ENCODE peak calls at places on chromosomes 6 and 20, in seven cellular contexts. K is prostate gland, Z is IMR-90, R is right lobe of liver, A is upper lobe of left lung, U is H1, E is ovary. S is an unnamed sample. For H3K36me3, the result is how much of the 10 kb centered on the place peaks cover.

GRCh38 chr20:22394583-22394982 is 189.8 kb downstream of the FOXA2 start:
- DNase-seq in U (no peak), K (no peak), R (no peak), E (no peak), A (no peak), Z (no peak), S (no peak)

GRCh38 chr6:71383476-71383875 is 94.9 kb downstream of the OGFRL1 start:
- DNase-seq in U (no peak), E (no peak), R (no peak), K (no peak), Z (no peak), A (no peak), S (no peak)

GRCh38 chr20:35511814-35512420 is 17.5 kb downstream of the C20orf173 start:
- DNase-seq in Z (peak), A (no peak), E (no peak), U (no peak), R (no peak), K (no peak), S (peak)

GRCh38 chr20:445514-446336 is 16.6 kb downstream of the TBC1D20 start:
- DNase-seq in A (no peak), E (no peak), K (no peak), R (no peak), Z (no peak), U (no peak), S (no peak)

GRCh38 chr20:17202668-17203067 is 24.2 kb upstream of the PCSK2 start:
- DNase-seq in K (no peak), U (no peak), Z (no peak), A (no peak), E (peak), R (no peak), S (no peak)

GRCh38 chr20:35327074-35327976 is 35.1 kb upstream of the FAM83C start:
- DNase-seq in Z (peak), E (no peak), A (no peak), R (peak), U (no peak), K (no peak), S (peak)

GRCh38 chr6:125170376-125170775 is 16.8 kb downstream of the TPD52L1 start:
- DNase-seq in E (no peak), A (no peak), Z (peak), K (no peak), R (no peak), U (no peak), S (no peak)

GRCh38 chr6:46221221-46221793 is 50.5 kb upstream of the ENPP5 start:
- DNase-seq in A (no peak), K (no peak), U (no peak), Z (peak), E (no peak), R (no peak), S (no peak)

GRCh38 chr6:116556065-116556464 is 2.5 kb downstream of the CALHM4 start:
- DNase-seq in R (no peak), K (no peak), A (no peak), U (no peak), E (no peak), Z (peak), S (no peak)

GRCh38 chr6:85569323-85569722 is 24.3 kb downstream of the SNX14 start:
- DNase-seq in Z (peak), U (no peak), A (no peak), K (no peak), E (no peak), R (no peak), S (no peak)

GRCh38 chr6:126905917-126906316 is 212.6 kb upstream of the RSPO3 start:
- DNase-seq in A (no peak), Z (no peak), R (no peak), U (no peak), E (no peak), K (no peak), S (no peak)

GRCh38 chr20:24034820-24035219 is 46.2 kb upstream of the GGTLC1 start:
- DNase-seq in Z (no peak), R (peak), A (no peak), K (peak), E (no peak), U (no peak), S (no peak)

GRCh38 chr6:111723412-111723970 is 117.8 kb upstream of the TRAF3IP2 start:
- DNase-seq in E (no peak), U (no peak), Z (no peak), R (no peak), K (no peak), A (no peak), S (no peak)

GRCh38 chr6:35088281-35089215 is 52.6 kb downstream of the TCP11 start:
- DNase-seq in U (no peak), E (no peak), A (no peak), K (no peak), Z (no peak), R (no peak), S (no peak)

GRCh38 chr6:35139924-35140524 is 1.1 kb downstream of the TCP11 start:
- DNase-seq in A (no peak), U (no peak), Z (peak), E (peak), K (peak), R (peak), S (peak)

GRCh38 chr6:149487316-149487715 is 2.5 kb upstream of the ZC3H12D start:
- DNase-seq in U (no peak), R (no peak), A (no peak), K (no peak), Z (no peak), E (no peak), S (no peak)

DNA sequence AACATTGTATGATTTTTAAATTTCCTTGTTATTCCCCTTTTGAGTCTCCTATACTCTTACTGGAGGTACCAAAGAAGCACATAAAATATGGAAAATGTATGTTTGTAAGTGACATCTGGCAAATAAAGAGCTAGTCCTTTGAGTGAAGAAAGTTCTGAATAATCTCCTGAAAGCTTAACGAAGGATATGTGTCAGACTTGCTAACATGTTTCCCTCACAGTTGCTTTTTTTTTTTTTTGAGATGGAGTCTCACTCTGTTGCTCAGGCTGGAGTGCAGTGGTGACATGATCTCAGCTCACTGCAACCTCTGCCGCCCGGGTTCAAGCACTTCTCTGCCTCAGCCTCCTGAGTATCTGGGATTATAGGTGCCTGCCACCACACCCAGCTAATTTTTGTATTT is 63.6 kb downstream of the STK4 start:
- DNase-seq in K (no peak), E (no peak), A (no peak), Z (no peak), R (no peak), U (no peak), S (no peak)
- H3K36me3 ChIP-seq in K (under half), E (under half), A (under half), Z (under half), R (under half), U (under half), S (under half)

GRCh38 chr20:61973515-61974356 is 91.9 kb downstream of the TAF4 start:
- DNase-seq in K (no peak), E (no peak), U (no peak), Z (no peak), A (no peak), R (no peak), S (no peak)
- TF ChIP-seq CTCF in K (no peak), E (no peak), U (peak), Z (no peak), A (no peak), R (no peak), S (no peak)

GRCh38 chr6:30556006-30556713 is at the start of gene GNL1:
- DNase-seq in R (peak), A (peak), E (peak), U (peak), K (peak), Z (peak), S (peak)
- TF ChIP-seq POLR2A in R (peak), A (no peak), E (peak), U (no peak), K (peak), Z (peak), S (no peak)

DNA sequence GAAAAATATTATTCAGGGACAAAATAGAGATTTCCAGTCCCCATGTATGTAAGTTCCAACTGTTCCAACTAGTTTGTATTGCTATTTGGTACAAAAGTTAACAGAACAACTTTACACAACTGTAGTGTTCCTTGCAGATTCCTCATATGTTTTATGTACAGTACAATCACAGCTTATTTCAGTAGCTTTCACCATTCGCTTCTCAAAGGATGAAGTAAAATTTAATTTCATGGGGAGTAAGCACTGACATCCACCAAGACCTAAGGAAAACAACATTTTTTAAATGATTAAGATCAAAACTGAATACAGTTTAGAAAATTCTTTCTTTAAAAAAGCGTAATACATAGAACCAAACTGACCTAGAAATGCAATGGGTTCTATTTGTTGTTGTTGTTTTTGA is 24.6 kb downstream of the ZNF217 start:
- DNase-seq in K (no peak), U (no peak), E (no peak), A (no peak), R (no peak), Z (no peak), S (no peak)
- H3K36me3 ChIP-seq in K (under half), U (half or more), E (under half), A (half or more), R (under half), Z (half or more), S (half or more)

GRCh38 chr6:133532908-133533307 is 291.8 kb downstream of the EYA4 start:
- DNase-seq in Z (no peak), K (no peak), E (no peak), U (no peak), A (no peak), R (no peak), S (no peak)
- TF ChIP-seq CTCF in Z (no peak), K (no peak), E (no peak), U (no peak), A (no peak), R (no peak), S (no peak)

GRCh38 chr20:62815066-62815991 is 1.5 kb upstream of the COL9A3 start:
- DNase-seq in K (no peak), R (no peak), U (peak), E (no peak), Z (peak), A (peak), S (no peak)
- TF ChIP-seq POLR2A in K (no peak), R (no peak), U (no peak), E (no peak), Z (no peak), A (no peak), S (no peak)

DNA sequence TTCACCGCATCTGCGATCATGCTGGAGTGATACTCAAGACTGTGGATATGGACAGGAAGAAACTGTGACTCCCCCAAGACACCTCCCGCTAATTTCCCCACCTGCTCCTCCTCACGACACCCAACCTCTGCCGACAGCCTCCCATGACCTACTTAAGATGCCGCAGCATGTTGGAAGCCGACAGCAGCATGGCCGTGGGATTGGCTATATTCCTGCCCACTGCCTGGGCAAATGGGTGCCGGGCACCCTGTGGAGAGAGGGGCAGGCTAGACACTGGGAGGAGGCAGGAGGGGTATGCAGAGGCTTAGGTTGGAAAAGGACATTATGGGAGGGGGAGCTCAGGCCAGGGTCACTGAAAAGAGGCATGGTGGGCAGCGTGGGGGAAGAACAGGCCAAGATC is 4.5 kb downstream of the IDH3B start:
- DNase-seq in R (no peak), A (no peak), U (no peak), K (no peak), E (no peak), Z (no peak), S (no peak)
- H3K36me3 ChIP-seq in R (under half), A (half or more), U (half or more), K (under half), E (under half), Z (half or more), S (under half)

DNA sequence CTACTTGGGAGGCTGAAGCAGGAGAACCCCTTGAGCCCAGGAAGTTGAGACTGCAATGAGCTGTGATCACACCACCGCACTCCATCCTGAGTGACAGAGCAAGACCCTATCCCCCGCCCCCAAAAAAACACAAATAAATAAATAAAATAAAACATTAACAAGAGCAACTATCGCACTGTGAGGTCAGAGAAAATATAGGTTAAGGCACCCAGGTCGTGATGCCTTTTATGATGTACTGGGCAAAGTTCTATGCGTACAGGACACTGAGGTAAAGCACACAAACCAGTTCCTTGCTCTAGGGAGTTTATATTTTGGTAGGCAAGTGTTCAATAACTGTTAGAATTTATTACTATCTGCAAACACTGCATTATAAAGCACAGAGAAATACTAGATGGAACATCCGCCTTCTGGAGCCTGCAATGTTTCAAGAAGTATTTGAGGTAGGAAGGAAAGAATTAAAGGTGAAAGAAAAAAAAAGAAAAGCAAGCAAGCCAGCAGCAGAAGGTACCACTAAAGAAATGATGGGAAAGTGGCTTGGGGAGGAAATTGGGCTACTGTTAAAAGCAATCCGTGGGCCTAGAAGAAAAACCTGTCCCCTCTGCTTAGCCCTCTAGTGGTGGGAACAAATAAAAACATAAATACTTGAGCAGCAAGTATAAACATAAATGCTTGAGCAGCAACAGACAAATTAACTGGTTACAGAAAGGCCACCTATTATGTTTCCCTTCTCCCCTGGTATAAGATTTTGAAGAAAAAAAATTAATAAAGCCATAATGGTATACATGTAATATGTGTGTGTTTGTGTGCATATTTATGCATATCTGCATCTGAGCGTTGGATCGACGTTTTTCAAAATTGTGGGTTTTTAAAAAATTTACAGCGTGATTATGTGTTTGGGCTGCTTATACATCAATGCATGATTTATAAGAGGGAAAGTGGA is 128.0 kb downstream of the PHACTR1 start:
- DNase-seq in Z (peak), K (no peak), U (no peak), R (no peak), E (no peak), A (no peak), S (no peak)
- TF ChIP-seq CTCF in Z (peak), K (no peak), U (peak), R (peak), E (no peak), A (peak), S (peak)

GRCh38 chr20:62066983-62067433 is 1.3 kb upstream of the TAF4 start:
- DNase-seq in A (no peak), K (no peak), Z (no peak), R (no peak), E (peak), U (no peak), S (peak)
- TF ChIP-seq POLR2A in A (no peak), K (no peak), Z (no peak), R (peak), E (peak), U (no peak), S (no peak)